ENCODE peak calls at places on chromosomes 11 and 22, in eight cellular contexts. F is DMS53; A is AG10803; Y is posterior cingulate gyrus; K is stimulated activated CD8-positive, alpha-beta memory T cell treated with anti-CD3 and anti-CD28 coated beads, Interleukin-2, amount 100 ng/mL, for 48 hours; R is NCI-H2029 treated with DMSO at 0.1 percent for 48 hours; J is NCI-H524 treated with DMSO at 0.1 percent for 48 hours; M is T-helper 2 cell. S is an unnamed sample.

GRCh38 chr22:39719559-39720450 is 149.3 kb downstream of the CACNA1I start:
- DNase-seq in F (no peak), A (no peak), Y (peak; percentile 18), K (no peak), R (no peak), J (no peak), M (no peak), S (no peak)

GRCh38 chr11:33043221-33043833 is 4.0 kb downstream of the TCP11L1 start:
- DNase-seq in F (no peak), A (no peak), Y (no peak), K (no peak), R (no peak), J (no peak), M (no peak), S (no peak)

GRCh38 chr22:48554893-48555552 is 1272.7 kb downstream of the BRD1 start:
- DNase-seq in F (peak; percentile 2), A (no peak), Y (no peak), K (no peak), R (no peak), J (no peak), M (no peak), S (peak; percentile 27)

GRCh38 chr11:124751741-124752470 is at the start of gene VSIG2:
- DNase-seq in F (peak; percentile 52), A (no peak), Y (peak; percentile 69), K (no peak), R (no peak), J (no peak), M (no peak), S (no peak)

GRCh38 chr11:536841-537621 is at the start of gene LRRC56:
- DNase-seq in F (peak; percentile 99), A (peak; percentile 79), Y (peak; percentile 85), K (peak; percentile 89), R (peak; percentile 63), J (peak; percentile 33), M (peak; percentile 94), S (peak; percentile 94)

GRCh38 chr11:71568707-71569349 is 3.5 kb downstream of the KRTAP5-10 start:
- DNase-seq in F (peak; percentile 80), A (peak; percentile 2), Y (no peak), K (no peak), R (no peak), J (no peak), M (no peak), S (no peak)

GRCh38 chr22:27183474-27183873 is 526.1 kb downstream of the MIAT start:
- DNase-seq in F (no peak), A (no peak), Y (no peak), K (no peak), R (no peak), J (no peak), M (no peak), S (no peak)

GRCh38 chr11:108825381-108825780 is 160.5 kb downstream of the DDX10 start:
- DNase-seq in F (no peak), A (peak; percentile 4), Y (no peak), K (no peak), R (no peak), J (no peak), M (no peak), S (no peak)

GRCh38 chr11:59069082-59069481 is 17.0 kb upstream of the GLYATL1B start:
- DNase-seq in F (no peak), A (no peak), Y (no peak), K (no peak), R (no peak), J (no peak), M (no peak), S (no peak)

GRCh38 chr11:60204922-60205321 is 22.0 kb upstream of the MS4A6A start:
- DNase-seq in F (no peak), A (no peak), Y (no peak), K (no peak), R (no peak), J (no peak), M (no peak), S (no peak)

GRCh38 chr11:63882555-63883242 is 34.3 kb downstream of the RCOR2 start:
- DNase-seq in F (no peak), A (no peak), Y (no peak), K (no peak), R (no peak), J (no peak), M (no peak), S (no peak)

GRCh38 chr11:63682045-63682915 is 980 bp downstream of the RTN3 start:
- DNase-seq in F (peak; percentile 55), A (no peak), Y (peak; percentile 85), K (no peak), R (no peak), J (peak; percentile 6), M (no peak), S (peak; percentile 41)

GRCh38 chr11:35654711-35655110 is 7.9 kb upstream of the TRIM44 start:
- DNase-seq in F (no peak), A (no peak), Y (no peak), K (no peak), R (no peak), J (no peak), M (no peak), S (no peak)

GRCh38 chr22:32119568-32120235 is 39.4 kb downstream of the C22orf42 start:
- DNase-seq in F (no peak), A (no peak), Y (no peak), K (no peak), R (no peak), J (no peak), M (no peak), S (no peak)

GRCh38 chr11:102287963-102288744 is 29.1 kb upstream of the BIRC3 start:
- DNase-seq in F (peak; percentile 91), A (peak; percentile 78), Y (no peak), K (no peak), R (peak; percentile 84), J (peak; percentile 56), M (peak; percentile 50), S (peak; percentile 71)

GRCh38 chr11:75547617-75548054 is 14.4 kb upstream of the SERPINH1 start:
- DNase-seq in F (peak; percentile 92), A (peak; percentile 56), Y (peak; percentile 81), K (no peak), R (peak; percentile 52), J (no peak), M (no peak), S (peak; percentile 62)

GRCh38 chr11:126332221-126332711 is 23.2 kb upstream of the ST3GAL4 start:
- DNase-seq in F (no peak), A (peak; percentile 92), Y (no peak), K (no peak), R (no peak), J (no peak), M (peak; percentile 80), S (no peak)

GRCh38 chr11:70072471-70073187 is 5.5 kb upstream of the ANO1 start:
- DNase-seq in F (no peak), A (no peak), Y (no peak), K (no peak), R (no peak), J (no peak), M (no peak), S (no peak)

GRCh38 chr11:27281740-27282139 is 81.3 kb downstream of the CCDC34 start:
- DNase-seq in F (no peak), A (no peak), Y (no peak), K (no peak), R (no peak), J (no peak), M (no peak), S (no peak)

GRCh38 chr11:117421471-117421870 is 93.8 kb downstream of the CEP164 start:
- DNase-seq in F (no peak), A (no peak), Y (no peak), K (no peak), R (no peak), J (no peak), M (no peak), S (no peak)

S was measured in RPMI8226.